ENCODE peak calls at places on chromosomes 6 and 20, in four cellular contexts. Q, L, G and B are unnamed samples.

GRCh38 chr6:12844284-12845223 is 128.0 kb downstream of the PHACTR1 start:
- DNase-seq in L (no peak), G (peak), Q (peak), B (no peak)

GRCh38 chr6:45326698-45327417 is 1.3 kb upstream of the RUNX2 start:
- DNase-seq in L (no peak), Q (no peak), G (no peak), B (no peak)

GRCh38 chr6:150962436-150962835 is 96.9 kb downstream of the MTHFD1L start:
- DNase-seq in Q (no peak), L (no peak), G (no peak), B (no peak)

GRCh38 chr6:130033999-130034814 is 15.8 kb downstream of the L3MBTL3 start:
- DNase-seq in G (no peak), L (no peak), Q (no peak), B (no peak)

GRCh38 chr6:7604003-7604402 is 14.0 kb downstream of the SNRNP48 start:
- DNase-seq in L (no peak), G (no peak), Q (no peak), B (no peak)

GRCh38 chr6:54335871-54336270 is 27.6 kb downstream of the TINAG start:
- DNase-seq in G (no peak), Q (no peak), L (no peak), B (no peak)

GRCh38 chr6:41538556-41539182 is 7.5 kb upstream of the FOXP4 start:
- DNase-seq in Q (no peak), L (no peak), G (no peak), B (peak)

GRCh38 chr6:83908813-83909212 is 49.3 kb downstream of the CYB5R4 start:
- DNase-seq in G (no peak), L (no peak), Q (no peak), B (no peak)

GRCh38 chr20:54208492-54209044 is 681 bp downstream of the PFDN4 start:
- DNase-seq in Q (no peak), G (no peak), L (no peak), B (peak)

GRCh38 chr20:20371133-20371532 is 3.2 kb downstream of the INSM1 start:
- DNase-seq in Q (no peak), L (no peak), G (no peak), B (no peak)

GRCh38 chr20:63461364-63461763 is 11.1 kb downstream of the KCNQ2 start:
- DNase-seq in Q (peak), G (peak), L (no peak), B (no peak)

GRCh38 chr6:28474441-28475219 is 31.3 kb upstream of the ZSCAN23 start:
- DNase-seq in G (peak), Q (no peak), L (peak), B (peak)

GRCh38 chr6:37705239-37706051 is 7.8 kb upstream of the MDGA1 start:
- DNase-seq in Q (peak), L (peak), G (peak), B (no peak)

GRCh38 chr6:14276667-14277404 is 159.3 kb downstream of the CD83 start:
- DNase-seq in L (peak), Q (peak), G (no peak), B (peak)

GRCh38 chr6:27250955-27251671 is 3.6 kb downstream of the PRSS16 start:
- DNase-seq in Q (peak), L (peak), G (peak), B (peak)

GRCh38 chr6:108707328-108707976 is 140.8 kb upstream of the ARMC2 start:
- DNase-seq in G (no peak), Q (no peak), L (no peak), B (no peak)

GRCh38 chr6:157438611-157439109 is 57.7 kb downstream of the ZDHHC14 start:
- DNase-seq in Q (no peak), L (no peak), G (no peak), B (no peak)

GRCh38 chr6:113122060-113122459 is 735.1 kb upstream of the MARCKS start:
- DNase-seq in G (no peak), L (no peak), Q (no peak), B (no peak)

GRCh38 chr20:25296094-25297093 is 48.5 kb downstream of the PYGB start:
- DNase-seq in Q (peak), G (peak), L (no peak), B (peak)

GRCh38 chr6:166760288-166760687 is 133.2 kb upstream of the RPS6KA2 start:
- DNase-seq in Q (no peak), G (no peak), L (no peak), B (no peak)

GRCh38 chr6:30806581-30807183 is 62.3 kb upstream of the IER3 start:
- DNase-seq in G (no peak), Q (no peak), L (no peak), B (no peak)

GRCh38 chr6:25017932-25018581 is 82.3 kb upstream of the RIPOR2 start:
- DNase-seq in G (peak), L (no peak), Q (peak), B (no peak)

GRCh38 chr6:83901624-83902023 is 42.1 kb downstream of the CYB5R4 start:
- DNase-seq in G (no peak), Q (no peak), L (no peak), B (no peak)

GRCh38 chr6:3226422-3227362 is 761 bp downstream of the TUBB2B start:
- DNase-seq in Q (peak), L (no peak), G (peak), B (peak)

GRCh38 chr6:12103158-12103557 is 91.0 kb downstream of the HIVEP1 start:
- DNase-seq in Q (no peak), G (peak), L (no peak), B (no peak)

GRCh38 chr20:60102665-60103210 is 144.5 kb downstream of the CDH26 start:
- DNase-seq in Q (no peak), G (no peak), L (no peak), B (no peak)

GRCh38 chr6:16518265-16518664 is 243.0 kb downstream of the ATXN1 start:
- DNase-seq in L (no peak), G (no peak), Q (no peak), B (no peak)

GRCh38 chr6:54579011-54579410 is 267.6 kb upstream of the FAM83B start:
- DNase-seq in Q (no peak), L (no peak), G (no peak), B (no peak)

GRCh38 chr20:40286991-40287531 is 402.0 kb downstream of the MAFB start:
- DNase-seq in L (no peak), G (no peak), Q (no peak), B (no peak)

GRCh38 chr6:135601857-135602256 is 104.3 kb upstream of the AHI1 start:
- DNase-seq in Q (no peak), L (no peak), G (no peak), B (no peak)
- TF ChIP-seq SPI1 in Q (no peak), L (no peak), G (no peak), B (no peak)

GRCh38 chr6:158797331-158798202 is 21.6 kb downstream of the EZR start:
- DNase-seq in Q (no peak), L (no peak), G (no peak), B (no peak)

GRCh38 chr6:158798311-158798710 is 20.9 kb downstream of the EZR start:
- DNase-seq in Q (no peak), G (no peak), L (no peak), B (no peak)

GRCh38 chr6:158801655-158802294 is 17.4 kb downstream of the EZR start:
- DNase-seq in Q (no peak), G (no peak), L (no peak), B (no peak)

GRCh38 chr6:158796353-158796752 is 22.8 kb downstream of the EZR start:
- DNase-seq in L (no peak), Q (no peak), G (no peak), B (no peak)

GRCh38 chr6:158799051-158799792 is 19.9 kb downstream of the EZR start:
- DNase-seq in L (no peak), Q (no peak), G (no peak), B (no peak)
- TF ChIP-seq SPI1 in L (no peak), Q (no peak), G (no peak), B (no peak)

DNA sequence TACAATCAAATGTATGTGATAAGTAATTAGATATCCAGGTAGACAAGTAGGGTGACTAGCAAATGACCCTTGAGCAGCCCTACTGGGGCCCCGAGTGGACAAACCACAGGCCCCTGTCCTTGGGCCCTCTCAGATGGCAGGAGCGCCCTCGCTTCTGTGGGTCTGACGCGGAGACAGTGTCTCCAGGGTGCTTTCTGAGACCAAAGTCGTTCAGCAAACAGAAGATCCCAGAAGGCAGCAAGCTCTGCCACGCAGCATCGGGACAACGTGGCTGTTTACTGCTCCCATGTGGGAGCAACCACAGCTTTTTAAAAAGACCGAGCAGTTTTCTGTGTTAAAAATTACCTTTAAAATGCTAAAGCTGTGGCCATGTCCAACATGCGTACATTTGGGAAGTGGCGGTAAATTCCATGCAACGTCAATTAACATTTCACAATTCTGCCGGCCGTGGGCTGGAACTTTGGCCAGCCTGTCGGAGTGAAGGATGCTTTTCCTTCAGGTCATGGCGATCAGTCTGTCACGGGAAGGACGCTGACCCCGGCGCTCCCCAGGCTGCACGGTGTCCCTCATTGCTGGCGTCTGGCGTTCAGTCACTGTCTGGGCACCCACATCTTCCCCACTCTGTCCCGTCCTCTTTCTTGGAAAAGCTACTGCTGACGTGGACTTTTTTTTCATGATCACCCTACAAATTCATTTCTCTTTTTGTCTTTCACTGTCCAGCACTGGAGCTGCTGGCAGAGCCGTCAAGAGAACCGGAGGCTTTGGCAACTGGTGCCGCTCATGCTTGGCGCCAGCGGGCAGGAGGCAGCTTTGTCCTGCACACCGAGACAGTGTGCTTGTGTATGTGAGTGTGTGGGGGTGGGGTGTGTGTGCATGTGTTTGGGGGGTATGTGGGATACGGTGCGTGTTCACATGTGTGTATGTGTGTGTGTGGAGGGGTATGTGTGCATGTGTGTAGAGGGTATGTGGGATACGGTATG is 293.1 kb downstream of the CDH4 start:
- DNase-seq in L (no peak), Q (no peak), G (no peak), B (no peak)
- TF ChIP-seq SPI1 in L (no peak), Q (no peak), G (no peak), B (no peak)

DNA sequence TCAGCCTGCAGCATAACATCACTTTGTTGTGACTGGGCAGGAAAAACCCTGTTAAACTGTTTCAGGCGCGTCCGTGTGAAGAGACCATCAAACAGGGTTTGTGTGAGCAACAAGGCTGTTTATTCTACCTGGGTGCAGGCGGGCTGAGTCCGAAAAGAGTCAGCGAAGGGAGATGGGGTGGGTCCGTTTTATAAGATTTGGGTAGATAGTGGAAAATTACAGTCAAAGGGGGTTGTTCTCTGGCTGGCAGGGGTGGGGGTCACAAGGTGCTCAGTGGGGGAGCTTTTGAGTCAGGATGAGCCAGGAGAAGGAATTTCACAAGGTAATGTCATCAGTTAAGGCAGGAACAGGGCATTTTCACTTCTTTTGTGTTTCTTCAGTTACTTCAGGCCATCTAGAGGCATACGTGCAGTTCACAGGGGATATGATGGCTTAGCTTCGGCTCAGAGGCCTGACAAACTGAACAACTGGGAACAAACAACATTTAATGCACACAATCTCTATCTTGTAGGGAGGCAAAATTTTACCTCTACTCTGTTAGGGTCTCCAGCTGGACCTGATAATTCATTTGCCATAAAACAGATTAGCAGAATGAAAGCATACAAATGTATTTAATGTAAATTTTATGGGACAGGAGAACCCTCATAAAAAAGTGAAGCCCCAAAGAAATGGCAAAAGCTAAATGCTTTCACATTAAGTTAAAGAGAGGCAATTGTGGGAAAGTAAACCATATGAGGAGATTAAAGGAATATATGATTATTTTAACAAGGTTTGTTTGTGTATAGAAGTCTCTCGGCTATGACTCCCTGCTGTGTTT is 58.3 kb upstream of the HFE start:
- DNase-seq in L (no peak), Q (no peak), G (no peak), B (no peak)
- TF ChIP-seq SPI1 in L (no peak), Q (no peak), G (no peak), B (no peak)

GRCh38 chr6:168157272-168158007 is 78.4 kb upstream of the FRMD1 start:
- DNase-seq in L (no peak), Q (no peak), G (no peak), B (no peak)
- TF ChIP-seq SPI1 in L (no peak), Q (no peak), G (no peak), B (no peak)

GRCh38 chr6:107666084-107666981 is 157.8 kb downstream of the SCML4 start:
- DNase-seq in G (no peak), Q (no peak), L (no peak), B (no peak)
- TF ChIP-seq SPI1 in G (no peak), Q (no peak), L (peak), B (no peak)

DNA sequence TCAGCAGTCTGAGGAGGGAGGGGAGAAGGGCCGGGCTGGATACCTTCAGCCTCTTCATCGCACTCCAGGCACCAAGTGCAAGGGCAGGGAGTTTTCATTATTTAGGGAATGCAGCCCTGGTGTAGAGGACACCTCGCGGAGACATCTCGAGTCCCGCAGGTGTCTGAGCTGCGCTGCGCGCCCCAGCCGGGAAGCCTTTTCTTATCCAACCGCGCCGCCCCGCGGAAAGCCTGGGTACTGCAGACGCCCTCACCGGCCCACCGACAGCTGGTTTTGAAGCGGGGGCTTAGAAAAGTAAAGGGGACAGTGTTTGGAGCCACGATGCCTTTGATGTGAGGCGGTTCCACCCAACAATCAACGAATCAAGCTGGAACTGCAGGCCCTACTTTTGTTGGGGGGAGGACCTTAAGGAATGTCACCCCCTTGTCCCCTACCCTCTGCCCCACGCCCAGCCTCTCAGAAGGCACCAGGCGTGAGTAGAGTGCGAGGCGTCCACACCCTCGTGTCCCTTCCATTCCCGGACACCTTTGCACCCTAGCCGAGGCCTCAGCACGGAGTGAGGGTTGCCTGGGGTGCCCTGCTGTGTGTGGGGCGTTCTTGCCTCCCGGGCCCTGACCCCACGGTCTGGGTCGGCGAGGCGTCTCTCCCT is 8.6 kb downstream of the NKX2-2 start:
- DNase-seq in Q (peak), L (no peak), G (peak), B (peak)
- TF ChIP-seq SPI1 in Q (no peak), L (no peak), G (no peak), B (no peak)

GRCh38 chr6:33874136-33874535 is 70.3 kb upstream of the MLN start:
- DNase-seq in G (no peak), L (no peak), Q (no peak), B (no peak)

GRCh38 chr6:33878541-33878940 is 74.7 kb upstream of the MLN start:
- DNase-seq in Q (no peak), G (no peak), L (no peak), B (no peak)

GRCh38 chr6:33877982-33878381 is 74.2 kb upstream of the MLN start:
- DNase-seq in G (no peak), Q (no peak), L (no peak), B (no peak)

GRCh38 chr6:33875141-33875581 is 71.4 kb upstream of the MLN start:
- DNase-seq in G (no peak), L (no peak), Q (no peak), B (no peak)

GRCh38 chr6:33875696-33876095 is 71.9 kb upstream of the MLN start:
- DNase-seq in Q (no peak), G (no peak), L (no peak), B (no peak)
- TF ChIP-seq SPI1 in Q (no peak), G (no peak), L (no peak), B (no peak)